ENCODE peak calls at places on chromosome 20, in seven cellular contexts. J, G, F, T, I, C and W are unnamed samples. For H3K27me3 and H3K4me1, the result is how much of the 10 kb centered on the place peaks cover.

GRCh38 chr20:4171538-4172116 is 156.3 kb upstream of the RNF24 start:
- DNase-seq in C (peak), J (peak), I (no peak), T (no peak), G (peak), F (peak), W (no peak)

GRCh38 chr20:38932457-38933120 is 6.4 kb downstream of the FAM83D start:
- DNase-seq in T (no peak), F (no peak), C (peak), J (no peak), G (peak), I (no peak), W (no peak)

GRCh38 chr20:57470212-57470522 is 54.8 kb downstream of the CTCFL start:
- DNase-seq in T (no peak), C (no peak), G (no peak), I (no peak), F (peak), J (no peak), W (no peak)

GRCh38 chr20:38728911-38729642 is 4.8 kb downstream of the SLC32A1 start:
- DNase-seq in T (no peak), J (no peak), C (peak), G (no peak), I (no peak), F (no peak), W (peak)

GRCh38 chr20:48722002-48722731 is 105.6 kb downstream of the PREX1 start:
- DNase-seq in T (no peak), I (peak), J (no peak), C (no peak), G (peak), F (no peak), W (no peak)

GRCh38 chr20:4401601-4402000 is 320.1 kb upstream of the PRND start:
- DNase-seq in I (no peak), C (no peak), G (no peak), J (no peak), T (no peak), F (no peak), W (no peak)

GRCh38 chr20:51760905-51761544 is 7.2 kb downstream of the ATP9A start:
- DNase-seq in I (no peak), T (no peak), J (no peak), C (peak), F (peak), G (peak), W (no peak)

GRCh38 chr20:44981736-44982406 is 15.6 kb downstream of the STK4 start:
- DNase-seq in I (no peak), F (no peak), G (no peak), C (no peak), T (no peak), J (no peak), W (no peak)

GRCh38 chr20:8918145-8918544 is 150.7 kb upstream of the PLCB4 start:
- DNase-seq in F (no peak), C (peak), I (no peak), T (no peak), G (no peak), J (no peak), W (no peak)

GRCh38 chr20:44496976-44497375 is 21.3 kb downstream of the TTPAL start:
- DNase-seq in J (no peak), F (no peak), I (no peak), T (no peak), C (no peak), G (peak), W (peak)

GRCh38 chr20:53978497-53978896 is 91.9 kb downstream of the BCAS1 start:
- DNase-seq in G (no peak), F (no peak), C (no peak), J (no peak), T (no peak), I (no peak), W (no peak)

GRCh38 chr20:16173044-16173443 is 400.2 kb downstream of the KIF16B start:
- DNase-seq in J (no peak), T (no peak), F (no peak), C (no peak), G (no peak), I (no peak), W (no peak)

GRCh38 chr20:63808964-63809674 is 21.9 kb downstream of the ZBTB46 start:
- DNase-seq in F (no peak), I (no peak), C (peak), G (no peak), J (no peak), T (no peak), W (peak)

GRCh38 chr20:57243480-57244220 is 22.8 kb downstream of the BMP7 start:
- DNase-seq in T (no peak), G (no peak), I (no peak), J (no peak), F (no peak), C (no peak), W (no peak)

GRCh38 chr20:57716893-57717292 is 7.1 kb upstream of the PMEPA1 start:
- DNase-seq in C (no peak), F (no peak), T (no peak), G (no peak), I (no peak), J (no peak), W (no peak)

GRCh38 chr20:38673731-38674177 is 50.5 kb upstream of the SLC32A1 start:
- DNase-seq in J (peak), I (no peak), C (peak), G (peak), F (no peak), T (no peak), W (peak)

GRCh38 chr20:21632654-21633053 is 72.8 kb upstream of the PAX1 start:
- DNase-seq in G (no peak), F (no peak), T (no peak), J (no peak), I (no peak), C (no peak), W (no peak)
- H3K27ac ChIP-seq in G (no peak), F (no peak), T (no peak), J (no peak), I (no peak), C (no peak), W (no peak)

DNA sequence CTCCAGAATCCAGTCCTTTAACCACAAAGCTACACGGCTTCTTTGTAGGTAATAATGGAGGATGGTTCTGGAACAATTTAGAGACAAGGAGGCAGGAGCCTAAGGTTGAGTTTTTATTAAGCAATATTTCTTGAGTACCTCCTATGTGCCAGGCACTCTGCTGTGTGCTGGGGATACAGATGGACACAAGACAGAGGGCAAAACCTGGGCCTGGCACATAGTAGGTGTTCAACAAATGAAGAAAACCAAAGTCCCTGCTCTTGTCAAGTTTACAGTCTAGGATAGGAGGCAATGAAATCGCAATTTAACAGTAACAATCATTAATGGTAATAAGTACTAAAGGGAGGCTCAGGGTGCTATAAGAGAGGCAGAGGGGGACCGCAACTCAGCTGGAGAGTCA is 17.4 kb downstream of the CCM2L start:
- DNase-seq in G (no peak), I (no peak), C (no peak), F (no peak), J (no peak), T (no peak), W (no peak)
- H3K27me3 ChIP-seq in G (half or more), I (under half), C (under half), F (under half), J (under half), T (under half), W (under half)

DNA sequence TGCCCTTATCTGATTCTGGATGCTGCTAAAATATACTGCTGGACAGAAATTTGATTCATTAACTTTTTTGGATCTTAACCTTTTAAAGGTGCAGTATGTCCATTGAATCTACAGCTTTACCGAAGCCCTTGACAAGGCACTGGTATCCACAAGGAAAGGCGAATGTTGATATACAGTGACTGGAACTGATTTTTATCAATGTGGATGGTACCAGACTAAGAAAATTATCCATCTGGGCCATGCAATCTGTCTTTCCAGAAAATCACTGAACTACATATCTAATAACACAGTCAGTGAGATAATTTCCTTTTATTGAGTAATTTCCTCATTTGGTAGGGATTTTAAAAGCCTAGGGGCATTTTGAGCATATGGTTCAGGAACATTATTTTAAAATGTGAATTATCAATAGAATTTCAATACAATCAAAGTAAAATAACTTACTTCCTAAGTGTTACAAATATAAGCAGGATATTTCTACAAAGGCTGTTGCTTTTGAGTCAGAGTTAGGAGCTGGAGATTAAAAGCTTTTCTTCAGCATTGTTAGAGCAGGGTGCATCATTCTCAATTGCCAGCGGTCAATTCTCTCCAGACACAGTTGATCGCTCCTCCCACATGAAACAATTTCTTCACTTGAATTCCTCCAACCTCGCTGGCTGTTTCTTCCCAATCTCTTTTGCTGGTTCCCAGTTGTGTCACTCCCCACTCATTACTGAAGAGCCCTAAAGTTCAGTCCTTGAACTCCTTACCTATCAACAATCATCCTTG is 585.3 kb upstream of the FLRT3 start:
- DNase-seq in C (no peak), J (no peak), I (no peak), F (no peak), T (no peak), G (no peak), W (no peak)
- H3K4me1 ChIP-seq in C (under half), J (under half), I (under half), F (under half), T (under half), G (under half), W (under half)

GRCh38 chr20:12682613-12683012 is 326.2 kb upstream of the SPTLC3 start:
- DNase-seq in G (no peak), I (no peak), C (no peak), F (no peak), J (no peak), T (no peak), W (no peak)
- H3K27ac ChIP-seq in G (no peak), I (no peak), C (no peak), F (no peak), J (no peak), T (no peak), W (no peak)

GRCh38 chr20:35240083-35240913 is 13.8 kb downstream of the MMP24 start:
- DNase-seq in F (no peak), G (no peak), T (no peak), I (no peak), J (no peak), C (no peak), W (no peak)
- H3K27me3 ChIP-seq in F (under half), G (under half), T (under half), I (under half), J (under half), C (under half), W (under half)

DNA sequence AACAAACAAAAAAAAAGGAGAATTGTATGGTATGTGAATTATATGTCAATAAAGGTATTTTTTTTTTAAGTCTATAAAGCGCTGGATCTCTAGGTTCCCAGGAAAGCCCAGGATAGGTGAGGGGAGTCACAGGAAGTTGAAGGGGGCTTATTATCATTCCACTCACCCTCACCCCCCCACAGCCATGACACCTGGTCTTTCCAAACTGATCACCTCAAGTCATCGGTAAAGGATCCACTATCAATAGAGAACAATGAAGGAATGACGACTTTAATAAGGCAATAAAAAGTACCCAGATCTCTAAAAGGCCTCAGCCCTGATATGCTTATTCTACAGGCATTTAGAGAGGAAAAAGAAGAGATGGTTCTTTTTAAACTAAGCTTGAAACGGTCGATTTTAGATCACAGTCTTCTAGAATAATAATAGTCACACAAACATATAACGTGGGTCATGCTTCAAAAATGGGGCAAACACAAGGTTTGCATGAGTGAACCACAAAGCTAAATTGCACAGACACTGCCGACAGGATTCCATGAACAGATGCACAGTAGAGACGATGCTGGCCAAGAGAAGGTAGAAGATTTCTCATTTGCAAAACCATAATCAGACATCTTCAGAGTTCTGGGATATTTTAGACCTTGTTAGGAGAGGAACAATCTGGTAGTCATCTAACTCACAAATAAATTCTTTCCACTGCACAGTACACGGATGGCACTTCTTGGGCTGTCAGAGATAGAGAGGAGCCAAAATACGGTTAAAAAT is 21.1 kb downstream of the ZMYND8 start:
- DNase-seq in I (no peak), C (no peak), J (no peak), F (no peak), G (no peak), T (no peak), W (no peak)
- H3K4me1 ChIP-seq in I (half or more), C (half or more), J (half or more), F (under half), G (under half), T (under half), W (under half)

GRCh38 chr20:41639630-41640029 is 21.5 kb upstream of the CHD6 start:
- DNase-seq in F (no peak), I (no peak), C (peak), G (no peak), J (no peak), T (no peak), W (no peak)

GRCh38 chr20:41645372-41645771 is 27.2 kb upstream of the CHD6 start:
- DNase-seq in C (no peak), F (no peak), G (no peak), I (no peak), J (no peak), T (no peak), W (peak)

GRCh38 chr20:41638459-41638858 is 20.3 kb upstream of the CHD6 start:
- DNase-seq in C (no peak), I (no peak), F (no peak), J (no peak), G (no peak), T (no peak), W (no peak)

GRCh38 chr20:41649489-41649888 is 31.3 kb upstream of the CHD6 start:
- DNase-seq in T (no peak), G (no peak), J (peak), I (no peak), F (no peak), C (no peak), W (no peak)

GRCh38 chr20:41643504-41643938 is 25.3 kb upstream of the CHD6 start:
- DNase-seq in C (peak), T (no peak), F (peak), J (peak), I (no peak), G (peak), W (no peak)
- H3K27ac ChIP-seq in C (no peak), T (peak), F (no peak), J (peak), I (no peak), G (no peak), W (no peak)

DNA sequence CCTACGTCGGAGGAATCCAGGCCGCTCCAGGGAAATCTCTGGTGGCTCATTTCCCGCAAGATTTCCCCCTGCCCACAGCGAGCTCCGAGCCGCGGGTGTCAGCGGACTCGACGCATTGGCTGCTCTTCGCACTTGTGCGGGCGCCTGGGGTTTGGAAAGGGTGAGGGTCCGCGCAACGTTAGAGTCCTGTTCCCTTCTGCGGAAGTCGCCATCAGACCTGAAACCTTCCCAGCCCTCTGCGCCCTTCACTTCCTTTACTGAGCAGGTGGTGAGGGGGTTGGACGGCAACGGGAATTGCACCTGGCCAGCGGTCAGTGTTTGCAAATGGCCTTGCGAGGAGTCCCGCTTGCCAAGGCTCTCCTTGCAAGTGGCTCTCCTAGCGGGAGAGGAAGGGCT is 8.4 kb downstream of the PAX1 start:
- DNase-seq in J (no peak), C (peak), I (no peak), F (no peak), T (no peak), G (no peak), W (no peak)
- H3K27me3 ChIP-seq in J (half or more), C (half or more), I (under half), F (under half), T (under half), G (half or more), W (half or more)

GRCh38 chr20:23122959-23123655 is 37.0 kb upstream of the CD93 start:
- DNase-seq in C (no peak), J (no peak), T (no peak), I (no peak), F (no peak), G (no peak), W (peak)

GRCh38 chr20:23122321-23122720 is 36.2 kb upstream of the CD93 start:
- DNase-seq in C (no peak), J (no peak), I (no peak), F (no peak), G (no peak), T (no peak), W (peak)

GRCh38 chr20:23120936-23121765 is 35.0 kb upstream of the CD93 start:
- DNase-seq in I (no peak), J (no peak), T (no peak), F (no peak), G (no peak), C (no peak), W (peak)

GRCh38 chr20:23120261-23120660 is 34.1 kb upstream of the CD93 start:
- DNase-seq in J (no peak), I (no peak), G (no peak), T (no peak), F (no peak), C (no peak), W (peak)

DNA sequence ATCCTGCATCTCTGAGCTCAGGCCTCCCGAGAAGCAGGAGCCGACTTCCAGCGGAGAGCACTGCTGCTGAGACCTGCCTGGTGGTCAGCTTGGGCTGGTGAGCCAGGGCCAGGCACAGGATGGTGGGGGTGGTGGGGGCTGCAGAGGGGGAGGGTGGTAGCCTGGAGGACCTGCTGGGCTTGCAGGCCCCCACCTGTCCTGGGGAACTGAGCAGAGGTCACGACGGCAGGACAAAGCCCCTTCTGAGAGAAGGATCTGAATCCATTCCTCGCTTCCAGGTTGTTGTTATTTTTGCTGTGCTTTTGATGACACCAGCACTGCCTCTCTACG is 35.6 kb upstream of the CD93 start:
- DNase-seq in C (no peak), I (no peak), J (no peak), G (no peak), F (no peak), T (no peak), W (no peak)
- H3K4me1 ChIP-seq in C (under half), I (under half), J (under half), G (under half), F (under half), T (under half), W (under half)